ENCODE peak calls at places on chromosomes 11 and 22, in five cellular contexts. Y is HL-60; U is fibroblast of mammary gland; J is neuronal stem cell; N is activated CD4-positive, alpha-beta T cell treated with anti-CD3 and anti-CD28 coated beads, Interleukin-2, amount 50 U/mL, for 4 hours. L is an unnamed sample.

GRCh38 chr22:42939941-42940653 is 74.9 kb downstream of the PACSIN2 start:
- DNase-seq in Y (no peak), U (peak; percentile 91), J (no peak), N (no peak), L (no peak)

GRCh38 chr11:8959546-8960166 is 4.6 kb downstream of the TMEM9B start:
- DNase-seq in Y (peak; percentile 47), U (peak; percentile 88), J (peak; percentile 58), N (no peak), L (no peak)

GRCh38 chr22:32076726-32077550 is 33.9 kb downstream of the SLC5A1 start:
- DNase-seq in Y (no peak), U (no peak), J (no peak), N (no peak), L (no peak)

GRCh38 chr11:118663381-118663780 is 16.1 kb downstream of the TREH start:
- DNase-seq in Y (no peak), U (no peak), J (no peak), N (no peak), L (no peak)

GRCh38 chr22:26550498-26551033 is 38.3 kb upstream of the TFIP11 start:
- DNase-seq in Y (no peak), U (peak; percentile 92), J (no peak), N (no peak), L (no peak)

GRCh38 chr11:46342237-46342636 is 5.0 kb upstream of the DGKZ start:
- DNase-seq in Y (no peak), U (no peak), J (no peak), N (no peak), L (no peak)

GRCh38 chr11:6315811-6316425 is 4.4 kb downstream of the CAVIN3 start:
- DNase-seq in Y (peak; percentile 17), U (peak; percentile 69), J (peak; percentile 64), N (no peak), L (peak; percentile 21)

GRCh38 chr22:21074092-21074715 is 28.5 kb downstream of the LRRC74B start:
- DNase-seq in Y (peak; percentile 70), U (peak; percentile 87), J (no peak), N (no peak), L (no peak)

GRCh38 chr11:123190504-123190903 is 4.5 kb downstream of the CLMP start:
- DNase-seq in Y (no peak), U (peak; percentile 79), J (no peak), N (no peak), L (no peak)

GRCh38 chr22:42282252-42282942 is 11.9 kb upstream of the TCF20 start:
- DNase-seq in Y (no peak), U (no peak), J (no peak), N (no peak), L (no peak)

GRCh38 chr11:86243377-86243776 is 1.2 kb upstream of the EED start:
- DNase-seq in Y (no peak), U (no peak), J (no peak), N (no peak), L (no peak)

GRCh38 chr11:113202431-113202830 is 112.0 kb upstream of the TTC12 start:
- DNase-seq in Y (no peak), U (no peak), J (no peak), N (no peak), L (no peak)

GRCh38 chr11:64935634-64936081 is at the start of gene GPHA2:
- DNase-seq in Y (no peak), U (peak; percentile 11), J (peak; percentile 39), N (no peak), L (peak; percentile 34)

GRCh38 chr11:65615950-65616574 is 486 bp downstream of the PCNX3 start:
- DNase-seq in Y (peak; percentile 67), U (no peak), J (no peak), N (no peak), L (no peak)

GRCh38 chr11:92808009-92808408 is 161.4 kb upstream of the MTNR1B start:
- DNase-seq in Y (no peak), U (no peak), J (no peak), N (no peak), L (no peak)

GRCh38 chr11:122724520-122724919 is 69.0 kb downstream of the UBASH3B start:
- DNase-seq in Y (no peak), U (no peak), J (no peak), N (no peak), L (no peak)

GRCh38 chr11:99535406-99535805 is 514.7 kb downstream of the CNTN5 start:
- DNase-seq in Y (no peak), U (no peak), J (no peak), N (no peak), L (no peak)

GRCh38 chr22:36328635-36329216 is 59.0 kb downstream of the MYH9 start:
- DNase-seq in Y (peak; percentile 67), U (peak; percentile 93), J (no peak), N (peak; percentile 25), L (no peak)

GRCh38 chr11:47577460-47578041 is 1.2 kb downstream of the KBTBD4 start:
- DNase-seq in Y (no peak), U (peak; percentile 50), J (no peak), N (no peak), L (no peak)

GRCh38 chr22:32617883-32618282 is 143.3 kb downstream of the FBXO7 start:
- DNase-seq in Y (no peak), U (no peak), J (no peak), N (no peak), L (no peak)

GRCh38 chr11:19367051-19367709 is 126.4 kb upstream of the E2F8 start:
- DNase-seq in Y (no peak), U (peak; percentile 97), J (no peak), N (no peak), L (no peak)

GRCh38 chr11:59779487-59779886 is 24.3 kb downstream of the STX3 start:
- DNase-seq in Y (no peak), U (no peak), J (no peak), N (no peak), L (no peak)

GRCh38 chr22:24107668-24108067 is 73.6 kb upstream of the SUSD2 start:
- DNase-seq in Y (no peak), U (peak; percentile 92), J (no peak), N (no peak), L (no peak)

GRCh38 chr22:23161029-23161428 is 15.8 kb downstream of the RAB36 start:
- DNase-seq in Y (no peak), U (no peak), J (no peak), N (no peak), L (no peak)

GRCh38 chr11:73629907-73630306 is 16.5 kb upstream of the PLEKHB1 start:
- DNase-seq in Y (no peak), U (no peak), J (no peak), N (no peak), L (no peak)

GRCh38 chr11:97461044-97461880 is 1071.4 kb downstream of the JRKL start:
- DNase-seq in Y (no peak), U (no peak), J (no peak), N (no peak), L (no peak)

GRCh38 chr11:2092956-2093412 is 46.2 kb downstream of the IGF2 start:
- DNase-seq in Y (no peak), U (peak; percentile 19), J (no peak), N (peak; percentile 42), L (peak; percentile 91)

GRCh38 chr11:47467372-47467771 is 18.4 kb upstream of the RAPSN start:
- DNase-seq in Y (no peak), U (no peak), J (no peak), N (no peak), L (peak; percentile 72)

GRCh38 chr11:108512706-108513105 is 14.5 kb upstream of the POGLUT3 start:
- DNase-seq in Y (no peak), U (no peak), J (no peak), N (no peak), L (no peak)

GRCh38 chr11:128336203-128336602 is 251.2 kb downstream of the ETS1 start:
- DNase-seq in Y (no peak), U (peak; percentile 85), J (no peak), N (no peak), L (no peak)

GRCh38 chr22:44915441-44915840 is 94.4 kb downstream of the PHF21B start:
- DNase-seq in Y (no peak), U (no peak), J (no peak), N (no peak), L (no peak)

GRCh38 chr11:1870721-1871466 is 18.0 kb downstream of the LSP1 start:
- DNase-seq in Y (no peak), U (no peak), J (no peak), N (no peak), L (no peak)

GRCh38 chr11:1628506-1629325 is 859 bp upstream of the KRTAP5-5 start:
- DNase-seq in Y (peak; percentile 8), U (peak; percentile 11), J (peak; percentile 64), N (peak; percentile 46), L (no peak)

GRCh38 chr11:26626346-26626745 is 54.3 kb upstream of the MUC15 start:
- DNase-seq in Y (no peak), U (peak; percentile 91), J (no peak), N (no peak), L (no peak)